ENCODE peak calls at places on chromosomes 7 and 10, in five cellular contexts. B is WTC11, R is WERI-Rb-1, Z is AG04449, M is natural killer cell. K is an unnamed sample.

GRCh38 chr7:141317033-141317585 is 234.1 kb upstream of the AGK start:
- DNase-seq in Z (no peak), M (no peak), R (no peak), B (no peak), K (no peak)

GRCh38 chr10:89547853-89548513 is 12.6 kb upstream of the SLC16A12 start:
- DNase-seq in R (no peak), M (no peak), Z (no peak), B (no peak), K (no peak)

GRCh38 chr10:35716776-35717175 is 74.7 kb upstream of the FZD8 start:
- DNase-seq in Z (no peak), M (no peak), R (no peak), B (no peak), K (no peak)

GRCh38 chr10:103512166-103512565 is 18.7 kb downstream of the NEURL1 start:
- DNase-seq in R (no peak), B (no peak), Z (no peak), M (no peak), K (no peak)

GRCh38 chr7:84985073-84985784 is 201.6 kb downstream of the SEMA3D start:
- DNase-seq in B (no peak), M (no peak), Z (no peak), R (no peak), K (no peak)

GRCh38 chr10:46514899-46515298 is 41.6 kb downstream of the GPRIN2 start:
- DNase-seq in R (no peak), M (no peak), B (no peak), Z (no peak), K (no peak)

GRCh38 chr7:151682831-151683614 is 163.3 kb upstream of the RHEB start:
- DNase-seq in M (no peak), B (no peak), R (no peak), Z (no peak), K (no peak)

GRCh38 chr10:6399241-6399701 is 180.8 kb downstream of the PRKCQ start:
- DNase-seq in R (no peak), B (no peak), Z (no peak), M (no peak), K (no peak)

GRCh38 chr10:45179716-45180115 is 135.7 kb downstream of the OR13A1 start:
- DNase-seq in B (no peak), Z (no peak), R (no peak), M (no peak), K (no peak)

GRCh38 chr10:44640429-44640828 is 255.5 kb upstream of the CXCL12 start:
- DNase-seq in M (no peak), B (no peak), Z (no peak), R (no peak), K (no peak)

GRCh38 chr10:62632071-62632809 is 172.3 kb upstream of the ADO start:
- DNase-seq in Z (no peak), B (no peak), M (peak), R (no peak), K (no peak)

GRCh38 chr7:120985839-120986238 is 2.7 kb upstream of the CPED1 start:
- DNase-seq in M (no peak), Z (no peak), R (no peak), B (no peak), K (no peak)

GRCh38 chr10:6141296-6142151 is 52.7 kb downstream of the RBM17 start:
- DNase-seq in B (no peak), Z (no peak), M (no peak), R (no peak), K (peak)

GRCh38 chr10:71696635-71697326 is 22.8 kb downstream of the C10orf105 start:
- DNase-seq in R (peak), B (peak), Z (no peak), M (peak), K (no peak)

GRCh38 chr7:41536116-41536515 is 166.8 kb downstream of the INHBA start:
- DNase-seq in B (no peak), Z (no peak), M (no peak), R (no peak), K (peak)

GRCh38 chr7:29835718-29836117 is 29.4 kb downstream of the WIPF3 start:
- DNase-seq in R (no peak), M (no peak), Z (no peak), B (no peak), K (no peak)

GRCh38 chr10:99711129-99711719 is 20.7 kb downstream of the COX15 start:
- DNase-seq in B (no peak), M (no peak), R (peak), Z (no peak), K (peak)

GRCh38 chr7:157864911-157865310 is 528.1 kb downstream of the DNAJB6 start:
- DNase-seq in Z (no peak), B (no peak), R (no peak), M (no peak), K (no peak)

GRCh38 chr7:55157347-55158105 is 138.7 kb downstream of the EGFR start:
- DNase-seq in B (no peak), M (no peak), R (no peak), Z (no peak), K (no peak)

GRCh38 chr10:490891-491571 is 198.4 kb downstream of the DIP2C start:
- DNase-seq in B (no peak), R (no peak), M (no peak), Z (no peak), K (peak)

GRCh38 chr7:14377646-14378266 is 388.3 kb upstream of the ETV1 start:
- DNase-seq in Z (no peak), M (no peak), R (no peak), B (no peak), K (peak)

GRCh38 chr10:5543628-5544027 is 18.9 kb downstream of the CALML3 start:
- DNase-seq in M (no peak), R (no peak), B (no peak), Z (no peak), K (no peak)

GRCh38 chr10:93445097-93445960 is 36.8 kb downstream of the MYOF start:
- DNase-seq in Z (peak), M (no peak), R (peak), B (peak), K (peak)

GRCh38 chr7:129703751-129704150 is 92.2 kb downstream of the NRF1 start:
- DNase-seq in M (no peak), Z (no peak), R (no peak), B (no peak), K (no peak)

GRCh38 chr7:75534727-75535307 is 42.7 kb downstream of the SPDYE5 start:
- DNase-seq in Z (peak), B (no peak), R (no peak), M (no peak), K (peak)

GRCh38 chr10:119461380-119461779 is 81.1 kb downstream of the RGS10 start:
- DNase-seq in R (no peak), M (no peak), B (no peak), Z (no peak), K (no peak)

GRCh38 chr7:25187932-25188331 is 40.4 kb downstream of the NPVF start:
- DNase-seq in B (no peak), R (no peak), Z (no peak), M (no peak), K (no peak)

GRCh38 chr10:76031769-76032441 is 600.5 kb downstream of the LRMDA start:
- DNase-seq in M (no peak), B (no peak), R (no peak), Z (no peak), K (no peak)
- TF ChIP-seq CTCF in M (no peak), B (no peak), R (no peak), Z (no peak), K (no peak)

GRCh38 chr7:49483142-49483541 is 290.3 kb upstream of the VWC2 start:
- DNase-seq in M (no peak), R (peak), B (peak), Z (no peak), K (no peak)
- TF ChIP-seq CTCF in M (no peak), R (no peak), B (no peak), Z (no peak), K (no peak)

GRCh38 chr7:134942690-134943466 is 43.4 kb upstream of the AGBL3 start:
- DNase-seq in Z (no peak), R (no peak), B (no peak), M (no peak), K (no peak)
- TF ChIP-seq CTCF in Z (no peak), R (no peak), B (no peak), M (no peak), K (no peak)

GRCh38 chr7:105652359-105652993 is 71.2 kb upstream of the EFCAB10 start:
- DNase-seq in Z (peak), M (peak), B (peak), R (peak), K (peak)
- TF ChIP-seq CTCF in Z (peak), M (peak), B (peak), R (peak), K (peak)

DNA sequence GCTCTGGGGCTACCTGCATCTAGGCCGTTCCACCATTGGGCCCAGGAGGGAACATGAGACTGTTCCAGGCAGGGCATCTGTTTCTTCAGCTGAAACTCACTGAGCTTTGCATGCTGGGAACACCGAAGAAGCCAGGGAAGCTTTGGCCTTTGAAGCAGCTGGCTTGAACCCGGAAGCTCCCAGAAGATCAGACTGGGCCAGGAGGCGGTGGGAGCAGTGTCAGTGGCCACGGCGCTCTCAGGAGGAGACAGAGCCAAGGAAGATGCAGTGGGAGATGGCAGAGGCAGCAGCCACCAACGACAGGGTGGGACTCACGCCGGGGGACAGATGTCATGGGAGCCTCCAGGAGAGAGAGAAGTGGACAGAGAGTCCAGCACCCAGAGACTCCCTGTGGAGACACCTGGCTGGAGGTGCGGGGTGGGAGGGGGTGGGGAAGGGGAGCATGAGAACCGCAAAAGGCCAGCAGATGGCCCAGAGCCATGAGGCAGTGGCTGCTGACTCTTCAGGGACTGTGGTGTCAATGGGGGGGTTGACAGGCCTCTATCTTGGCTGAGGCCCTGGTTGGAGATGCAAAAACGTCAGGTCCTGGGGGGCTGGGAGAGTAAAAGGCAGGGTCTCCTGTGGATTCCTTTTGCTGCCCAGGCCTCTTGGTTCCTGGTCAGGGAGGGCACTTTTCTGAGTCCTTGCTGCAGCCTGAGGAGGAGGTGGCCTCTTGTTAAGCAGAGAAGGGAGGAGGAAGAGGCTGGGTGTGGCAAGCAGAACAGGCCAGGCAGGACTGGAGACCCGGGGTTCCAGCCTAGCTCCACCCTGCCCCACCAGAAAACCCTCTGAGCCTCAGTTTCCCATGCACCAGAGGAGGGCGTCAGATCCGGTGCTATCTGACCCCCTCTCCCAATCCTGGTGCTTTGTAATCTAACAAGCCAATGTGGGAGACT is 6.3 kb upstream of the AQP1 start:
- DNase-seq in Z (no peak), B (no peak), R (no peak), M (no peak), K (no peak)
- TF ChIP-seq CTCF in Z (no peak), B (no peak), R (no peak), M (no peak), K (no peak)

GRCh38 chr10:28410420-28411135 is 107.7 kb upstream of the MPP7 start:
- DNase-seq in M (no peak), Z (no peak), R (no peak), B (no peak), K (no peak)
- TF ChIP-seq CTCF in M (no peak), Z (no peak), R (no peak), B (no peak), K (no peak)